ENCODE peak calls at places on chromosome 4, in four cellular contexts. One of them, this sample, is unnamed.
A peak's percentile ranks its signal among the peaks of the same experiment; 100 is the strongest.

GRCh38 chr4:7206385-7206784 is 14.0 kb downstream of the SORCS2 start:
- DNase-seq in ascending aorta: peak; percentile 80
- DNase-seq in fibroblast of the aortic adventitia: peak; percentile 70
- DNase-seq in sigmoid colon: no peak
- DNase-seq in this sample: peak; percentile 64

GRCh38 chr4:60389636-60390035 is 810.5 kb upstream of the ADGRL3 start:
- DNase-seq in fibroblast of the aortic adventitia: no peak
- DNase-seq in sigmoid colon: no peak
- DNase-seq in ascending aorta: no peak
- DNase-seq in this sample: no peak

GRCh38 chr4:184097240-184097619 is 120.4 kb downstream of the ENPP6 start:
- DNase-seq in sigmoid colon: peak; percentile 81
- DNase-seq in fibroblast of the aortic adventitia: no peak
- DNase-seq in ascending aorta: peak; percentile 76
- DNase-seq in this sample: no peak

GRCh38 chr4:4408132-4408523 is 21.2 kb downstream of the NSG1 start:
- DNase-seq in sigmoid colon: no peak
- DNase-seq in fibroblast of the aortic adventitia: no peak
- DNase-seq in ascending aorta: no peak
- DNase-seq in this sample: no peak

GRCh38 chr4:116531870-116532269 is 553.5 kb downstream of the TRAM1L1 start:
- DNase-seq in fibroblast of the aortic adventitia: no peak
- DNase-seq in ascending aorta: no peak
- DNase-seq in sigmoid colon: no peak
- DNase-seq in this sample: no peak

GRCh38 chr4:28015996-28016395 is 1155.4 kb downstream of the STIM2 start:
- DNase-seq in sigmoid colon: no peak
- DNase-seq in fibroblast of the aortic adventitia: no peak
- DNase-seq in ascending aorta: no peak
- DNase-seq in this sample: no peak

GRCh38 chr4:27046851-27047250 is 186.2 kb downstream of the STIM2 start:
- DNase-seq in ascending aorta: no peak
- DNase-seq in fibroblast of the aortic adventitia: no peak
- DNase-seq in sigmoid colon: no peak
- DNase-seq in this sample: no peak

GRCh38 chr4:184433258-184433892 is 41.0 kb downstream of the IRF2 start:
- DNase-seq in sigmoid colon: no peak
- DNase-seq in ascending aorta: no peak
- DNase-seq in fibroblast of the aortic adventitia: no peak
- DNase-seq in this sample: no peak

GRCh38 chr4:19945979-19946380 is 305.7 kb upstream of the SLIT2 start:
- DNase-seq in sigmoid colon: no peak
- DNase-seq in fibroblast of the aortic adventitia: peak; percentile 100
- DNase-seq in ascending aorta: no peak
- DNase-seq in this sample: no peak

GRCh38 chr4:48575964-48576363 is 85.9 kb downstream of the ZAR1 start:
- DNase-seq in fibroblast of the aortic adventitia: peak; percentile 8
- DNase-seq in ascending aorta: no peak
- DNase-seq in sigmoid colon: no peak
- DNase-seq in this sample: no peak

GRCh38 chr4:25291158-25291733 is 21.3 kb upstream of the ZCCHC4 start:
- DNase-seq in ascending aorta: no peak
- DNase-seq in sigmoid colon: no peak
- DNase-seq in fibroblast of the aortic adventitia: no peak
- DNase-seq in this sample: no peak

GRCh38 chr4:151407466-151408379 is 1.3 kb upstream of the FHIP1A start:
- DNase-seq in fibroblast of the aortic adventitia: no peak
- DNase-seq in ascending aorta: peak; percentile 63
- DNase-seq in sigmoid colon: no peak
- DNase-seq in this sample: no peak

GRCh38 chr4:156968479-156968984 is 3.1 kb downstream of the PDGFC start:
- DNase-seq in fibroblast of the aortic adventitia: peak; percentile 89
- DNase-seq in ascending aorta: peak; percentile 85
- DNase-seq in sigmoid colon: peak; percentile 82
- DNase-seq in this sample: no peak

GRCh38 chr4:7186516-7187296 is 5.6 kb upstream of the SORCS2 start:
- DNase-seq in sigmoid colon: peak; percentile 24
- DNase-seq in ascending aorta: peak; percentile 41
- DNase-seq in fibroblast of the aortic adventitia: no peak
- DNase-seq in this sample: no peak

GRCh38 chr4:24793219-24794005 is 2.0 kb upstream of the SOD3 start:
- DNase-seq in ascending aorta: no peak
- DNase-seq in sigmoid colon: no peak
- DNase-seq in fibroblast of the aortic adventitia: peak; percentile 40
- DNase-seq in this sample: no peak

GRCh38 chr4:118286685-118287084 is 66.1 kb downstream of the PRSS12 start:
- DNase-seq in sigmoid colon: no peak
- DNase-seq in ascending aorta: no peak
- DNase-seq in fibroblast of the aortic adventitia: no peak
- DNase-seq in this sample: no peak

GRCh38 chr4:186570193-186570996 is 15.0 kb upstream of the MTNR1A start:
- DNase-seq in sigmoid colon: no peak
- DNase-seq in fibroblast of the aortic adventitia: peak; percentile 46
- DNase-seq in ascending aorta: no peak
- DNase-seq in this sample: no peak

GRCh38 chr4:10179957-10180602 is 63.5 kb upstream of the WDR1 start:
- DNase-seq in fibroblast of the aortic adventitia: peak; percentile 88
- DNase-seq in sigmoid colon: no peak
- DNase-seq in ascending aorta: no peak
- DNase-seq in this sample: no peak

GRCh38 chr4:71195932-71196331 is 142.9 kb upstream of the SLC4A4 start:
- DNase-seq in fibroblast of the aortic adventitia: peak; percentile 59
- DNase-seq in ascending aorta: no peak
- DNase-seq in sigmoid colon: peak; percentile 56
- DNase-seq in this sample: no peak

GRCh38 chr4:44760142-44760898 is 34.0 kb upstream of the GNPDA2 start:
- DNase-seq in sigmoid colon: no peak
- DNase-seq in fibroblast of the aortic adventitia: peak; percentile 65
- DNase-seq in ascending aorta: no peak
- DNase-seq in this sample: no peak

GRCh38 chr4:127642169-127642568 is 9.4 kb downstream of the INTU start:
- DNase-seq in sigmoid colon: no peak
- DNase-seq in ascending aorta: no peak
- DNase-seq in fibroblast of the aortic adventitia: peak; percentile 8
- DNase-seq in this sample: no peak

GRCh38 chr4:166091914-166092510 is 219.0 kb downstream of the TLL1 start:
- DNase-seq in fibroblast of the aortic adventitia: peak; percentile 68
- DNase-seq in ascending aorta: no peak
- DNase-seq in sigmoid colon: no peak
- DNase-seq in this sample: no peak

GRCh38 chr4:155954118-155954503 is 445 bp upstream of the CTSO start:
- DNase-seq in ascending aorta: no peak
- DNase-seq in fibroblast of the aortic adventitia: no peak
- DNase-seq in sigmoid colon: peak; percentile 65
- DNase-seq in this sample: no peak

GRCh38 chr4:7691992-7692391 is 247.7 kb downstream of the AFAP1 start:
- DNase-seq in ascending aorta: no peak
- DNase-seq in sigmoid colon: no peak
- DNase-seq in fibroblast of the aortic adventitia: no peak
- DNase-seq in this sample: no peak

GRCh38 chr4:40980318-40980883 is 230.6 kb downstream of the NSUN7 start:
- DNase-seq in sigmoid colon: no peak
- DNase-seq in ascending aorta: no peak
- DNase-seq in fibroblast of the aortic adventitia: peak; percentile 52
- DNase-seq in this sample: no peak

GRCh38 chr4:67320645-67321044 is 224.7 kb downstream of the CENPC start:
- DNase-seq in fibroblast of the aortic adventitia: peak; percentile 12
- DNase-seq in ascending aorta: no peak
- DNase-seq in sigmoid colon: no peak
- DNase-seq in this sample: no peak

GRCh38 chr4:69760455-69760854 is at the start of gene SULT1B1:
- DNase-seq in sigmoid colon: no peak
- DNase-seq in fibroblast of the aortic adventitia: peak; percentile 81
- DNase-seq in ascending aorta: no peak
- DNase-seq in this sample: no peak

GRCh38 chr4:63563288-63564014 is 845.8 kb downstream of the TECRL start:
- DNase-seq in ascending aorta: no peak
- DNase-seq in sigmoid colon: no peak
- DNase-seq in fibroblast of the aortic adventitia: no peak
- DNase-seq in this sample: no peak
- TF ChIP-seq CTCF in ascending aorta: no peak
- TF ChIP-seq CTCF in sigmoid colon: no peak
- TF ChIP-seq CTCF in fibroblast of the aortic adventitia: no peak
- TF ChIP-seq CTCF in this sample: peak; percentile 23

GRCh38 chr4:120525106-120525505 is 397.4 kb downstream of the PRDM5 start:
- DNase-seq in fibroblast of the aortic adventitia: no peak
- DNase-seq in ascending aorta: no peak
- DNase-seq in sigmoid colon: no peak
- DNase-seq in this sample: no peak

GRCh38 chr4:120524237-120524636 is 398.3 kb downstream of the PRDM5 start:
- DNase-seq in fibroblast of the aortic adventitia: no peak
- DNase-seq in sigmoid colon: no peak
- DNase-seq in ascending aorta: no peak
- DNase-seq in this sample: no peak

GRCh38 chr4:120517966-120518365 is 404.6 kb downstream of the PRDM5 start:
- DNase-seq in sigmoid colon: peak; percentile 84
- DNase-seq in fibroblast of the aortic adventitia: peak; percentile 97
- DNase-seq in ascending aorta: peak; percentile 73
- DNase-seq in this sample: no peak

GRCh38 chr4:120520761-120521160 is 401.8 kb downstream of the PRDM5 start:
- DNase-seq in fibroblast of the aortic adventitia: no peak
- DNase-seq in ascending aorta: no peak
- DNase-seq in sigmoid colon: no peak
- DNase-seq in this sample: no peak
- TF ChIP-seq CTCF in fibroblast of the aortic adventitia: no peak
- TF ChIP-seq CTCF in ascending aorta: no peak
- TF ChIP-seq CTCF in sigmoid colon: no peak
- TF ChIP-seq CTCF in this sample: no peak

DNA sequence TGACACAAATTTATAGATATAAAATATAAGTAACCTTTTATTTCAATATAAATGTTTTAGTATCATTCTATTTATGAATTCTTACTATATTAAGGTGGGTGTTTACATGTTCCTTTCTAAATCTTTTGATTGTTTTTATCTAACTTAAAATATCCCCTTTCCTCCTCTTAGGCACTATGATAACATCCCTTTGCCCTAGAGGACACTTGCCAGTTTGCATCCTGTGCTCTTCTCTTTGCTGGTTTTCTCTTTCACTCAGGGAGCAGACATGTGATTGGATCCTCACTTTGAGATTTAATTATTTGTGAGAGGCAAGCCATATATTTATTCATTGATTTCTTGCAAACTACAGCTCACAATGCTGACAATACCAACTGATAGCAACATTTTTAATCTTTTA is 16.2 kb downstream of the LRIT3 start:
- DNase-seq in sigmoid colon: no peak
- DNase-seq in fibroblast of the aortic adventitia: no peak
- DNase-seq in ascending aorta: no peak
- DNase-seq in this sample: no peak
- TF ChIP-seq CTCF in sigmoid colon: no peak
- TF ChIP-seq CTCF in fibroblast of the aortic adventitia: no peak
- TF ChIP-seq CTCF in ascending aorta: no peak
- TF ChIP-seq CTCF in this sample: no peak

DNA sequence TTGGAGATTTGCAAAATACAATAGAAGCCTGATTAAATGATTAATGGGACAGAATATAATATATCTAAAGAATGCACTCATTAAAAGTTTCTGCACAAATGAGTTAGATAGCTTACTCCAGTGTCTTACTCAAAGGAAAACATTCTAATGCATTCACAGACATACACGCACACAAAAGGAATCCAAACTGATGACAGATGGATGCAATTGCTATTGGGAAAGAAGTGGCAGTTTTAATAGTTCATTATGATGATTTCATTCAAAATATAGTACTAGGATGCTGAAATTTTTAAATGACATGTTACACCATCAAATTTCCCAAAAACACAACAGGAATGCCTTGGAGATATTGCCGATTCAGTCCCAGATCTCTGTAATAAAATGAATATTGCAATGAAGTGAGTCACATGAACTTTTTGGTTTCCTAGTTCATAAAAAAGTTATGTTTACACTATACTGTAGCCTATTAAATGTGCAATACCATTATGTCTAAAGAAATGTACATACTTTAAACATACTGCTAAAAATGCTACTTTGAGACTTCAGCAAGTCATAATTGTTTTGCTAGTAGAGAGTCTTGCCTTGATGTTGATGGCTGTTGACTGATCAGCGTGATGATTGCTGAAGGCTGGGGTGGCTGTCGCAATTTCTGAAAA is 45.5 kb downstream of the BBS12 start:
- DNase-seq in ascending aorta: no peak
- DNase-seq in sigmoid colon: no peak
- DNase-seq in fibroblast of the aortic adventitia: peak; percentile 91
- DNase-seq in this sample: no peak
- TF ChIP-seq CTCF in ascending aorta: no peak
- TF ChIP-seq CTCF in sigmoid colon: no peak
- TF ChIP-seq CTCF in fibroblast of the aortic adventitia: no peak
- TF ChIP-seq CTCF in this sample: no peak

DNA sequence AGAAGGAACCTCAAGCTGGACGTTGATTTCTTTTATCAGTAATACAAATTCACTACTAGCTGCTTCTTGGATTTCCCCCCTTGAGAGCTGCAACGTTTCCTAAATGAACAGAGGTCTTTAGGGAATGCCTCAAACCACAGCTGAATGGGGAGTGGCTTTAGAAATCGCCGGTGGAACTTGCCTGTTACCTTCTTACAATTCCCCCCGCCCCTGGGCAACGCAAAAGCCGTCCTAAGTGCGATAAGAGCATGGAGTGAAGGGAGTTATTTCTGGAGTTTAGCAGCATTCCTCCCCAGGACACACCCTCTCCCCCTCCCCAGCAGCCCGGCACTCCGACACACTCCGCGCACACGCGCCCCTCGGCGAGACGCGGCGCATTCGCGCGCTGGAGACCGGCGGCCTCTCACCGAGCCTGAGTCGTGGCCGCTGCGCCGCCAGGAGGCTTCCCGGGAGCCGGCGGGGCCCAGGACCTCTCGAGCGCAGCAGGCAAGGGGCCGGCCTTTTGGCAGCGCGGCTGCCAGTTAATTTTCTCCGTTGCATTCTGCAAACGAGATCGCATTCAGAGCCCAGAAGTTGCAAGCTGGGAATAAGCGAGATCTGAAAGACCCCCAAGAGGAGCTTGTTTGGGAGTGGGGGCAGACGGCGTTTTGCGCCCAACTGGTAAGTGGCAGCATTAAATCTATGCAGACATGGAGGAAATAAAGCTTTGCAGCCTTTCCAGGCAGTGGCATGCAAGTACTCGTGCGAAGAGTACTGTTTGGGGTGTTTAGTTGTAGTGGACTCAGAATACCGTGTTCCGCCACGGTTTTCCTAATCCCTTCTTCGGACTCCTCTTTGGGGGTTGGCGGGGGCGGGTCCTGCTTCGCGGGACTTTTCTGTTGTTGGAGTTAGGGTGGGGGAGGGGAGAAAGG is 134.6 kb downstream of the PALLD start:
- DNase-seq in ascending aorta: peak; percentile 73
- DNase-seq in fibroblast of the aortic adventitia: peak; percentile 56
- DNase-seq in sigmoid colon: peak; percentile 86
- DNase-seq in this sample: no peak
- TF ChIP-seq CTCF in ascending aorta: peak; percentile 50
- TF ChIP-seq CTCF in fibroblast of the aortic adventitia: peak; percentile 52
- TF ChIP-seq CTCF in sigmoid colon: peak; percentile 47
- TF ChIP-seq CTCF in this sample: no peak

This sample was measured in D721Med.